ENCODE peak calls at places on chromosomes 2 and 18, in seven cellular contexts. G, X, C, F, K, M and A are unnamed samples.

GRCh38 chr2:174593041-174593440 is 4.6 kb downstream of the WIPF1 start:
- DNase-seq in C (no peak), G (no peak), X (no peak), M (no peak), K (no peak), F (no peak), A (no peak)

GRCh38 chr18:21571763-21572162 is 28.7 kb downstream of the ESCO1 start:
- DNase-seq in C (no peak), F (no peak), K (no peak), X (no peak), M (no peak), G (no peak), A (no peak)

GRCh38 chr18:2846638-2847340 is at the start of gene EMILIN2:
- DNase-seq in K (peak), M (no peak), X (peak), C (peak), G (peak), F (peak), A (peak)

GRCh38 chr2:203718087-203718486 is 11.6 kb downstream of the CD28 start:
- DNase-seq in F (peak), X (no peak), G (no peak), M (no peak), K (peak), C (no peak), A (no peak)

GRCh38 chr18:13521418-13521817 is 204.9 kb downstream of the FAM210A start:
- DNase-seq in X (no peak), G (no peak), M (no peak), F (no peak), K (no peak), C (no peak), A (no peak)

GRCh38 chr2:82839046-82839445 is 1620.0 kb downstream of the SUCLG1 start:
- DNase-seq in X (no peak), M (no peak), C (no peak), K (no peak), F (no peak), G (peak), A (no peak)

GRCh38 chr2:217986256-217986961 is 16.4 kb downstream of the TNS1 start:
- DNase-seq in M (no peak), X (no peak), K (no peak), G (no peak), F (no peak), C (no peak), A (no peak)

GRCh38 chr2:14941151-14941631 is 308.7 kb downstream of the LRATD1 start:
- DNase-seq in M (no peak), X (no peak), F (peak), G (no peak), C (no peak), K (no peak), A (peak)

GRCh38 chr2:27071990-27072830 is 756 bp upstream of the OST4 start:
- DNase-seq in F (peak), K (peak), G (peak), M (no peak), C (no peak), X (peak), A (no peak)

GRCh38 chr2:105085525-105085924 is 47.7 kb downstream of the MRPS9 start:
- DNase-seq in X (no peak), G (no peak), F (no peak), M (no peak), K (no peak), C (no peak), A (no peak)

GRCh38 chr2:172109670-172110421 is 7.1 kb upstream of the DLX2 start:
- DNase-seq in F (no peak), K (peak), M (no peak), C (peak), G (no peak), X (no peak), A (no peak)

GRCh38 chr2:157800838-157801495 is 75.2 kb downstream of the ACVR1 start:
- DNase-seq in X (no peak), C (no peak), K (no peak), M (no peak), F (no peak), G (no peak), A (no peak)

GRCh38 chr2:184644685-184645084 is 46.4 kb downstream of the ZNF804A start:
- DNase-seq in G (no peak), X (no peak), F (peak), C (no peak), K (no peak), M (no peak), A (no peak)

GRCh38 chr18:55907352-55908045 is 319.5 kb upstream of the TCF4 start:
- DNase-seq in K (no peak), M (no peak), C (no peak), G (no peak), F (peak), X (no peak), A (peak)

GRCh38 chr2:8848328-8849100 is 11.1 kb upstream of the KIDINS220 start:
- DNase-seq in K (no peak), C (no peak), M (no peak), X (no peak), F (no peak), G (peak), A (peak)

DNA sequence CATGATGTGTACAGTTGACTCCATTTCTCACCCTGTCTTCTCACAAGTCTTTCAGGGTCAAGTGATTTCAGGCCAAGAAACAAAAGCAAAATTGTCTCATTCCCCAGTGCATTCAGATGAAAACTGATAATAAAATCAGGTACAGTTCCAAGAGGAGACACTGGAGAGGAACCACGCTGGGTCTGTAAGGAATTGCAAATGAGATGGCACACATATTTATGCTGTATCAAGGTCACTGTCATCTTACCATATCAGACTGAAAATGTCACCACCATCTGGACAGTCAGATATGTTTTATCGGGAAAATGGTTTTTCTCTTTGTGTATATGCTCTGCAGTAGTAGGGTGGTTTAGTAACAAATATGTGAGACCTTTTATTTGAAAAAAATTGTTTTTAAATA is 91.7 kb downstream of the CCDC138 start:
- DNase-seq in G (no peak), X (no peak), C (no peak), M (no peak), F (no peak), K (no peak), A (no peak)
- H3K18ac ChIP-seq in G (no peak), X (no peak), C (no peak), M (no peak), F (no peak), K (no peak), A (no peak)

GRCh38 chr2:230557056-230557455 is 141.1 kb downstream of the SP100 start:
- DNase-seq in G (no peak), K (no peak), X (no peak), C (no peak), F (no peak), M (no peak), A (no peak)
- H3K18ac ChIP-seq in G (no peak), K (no peak), X (no peak), C (no peak), F (no peak), M (no peak), A (no peak)

GRCh38 chr2:100989666-100990065 is 12.4 kb upstream of the RPL31 start:
- DNase-seq in X (no peak), F (no peak), K (no peak), M (no peak), G (no peak), C (no peak), A (peak)

GRCh38 chr2:100991404-100991773 is 10.7 kb upstream of the RPL31 start:
- DNase-seq in M (no peak), X (no peak), C (no peak), G (no peak), F (no peak), K (no peak), A (no peak)

GRCh38 chr2:100990166-100990565 is 11.9 kb upstream of the RPL31 start:
- DNase-seq in C (no peak), M (no peak), F (no peak), X (no peak), G (no peak), K (no peak), A (no peak)

GRCh38 chr2:100992262-100992661 is 9.8 kb upstream of the RPL31 start:
- DNase-seq in M (no peak), G (no peak), K (no peak), C (no peak), X (no peak), F (no peak), A (no peak)

DNA sequence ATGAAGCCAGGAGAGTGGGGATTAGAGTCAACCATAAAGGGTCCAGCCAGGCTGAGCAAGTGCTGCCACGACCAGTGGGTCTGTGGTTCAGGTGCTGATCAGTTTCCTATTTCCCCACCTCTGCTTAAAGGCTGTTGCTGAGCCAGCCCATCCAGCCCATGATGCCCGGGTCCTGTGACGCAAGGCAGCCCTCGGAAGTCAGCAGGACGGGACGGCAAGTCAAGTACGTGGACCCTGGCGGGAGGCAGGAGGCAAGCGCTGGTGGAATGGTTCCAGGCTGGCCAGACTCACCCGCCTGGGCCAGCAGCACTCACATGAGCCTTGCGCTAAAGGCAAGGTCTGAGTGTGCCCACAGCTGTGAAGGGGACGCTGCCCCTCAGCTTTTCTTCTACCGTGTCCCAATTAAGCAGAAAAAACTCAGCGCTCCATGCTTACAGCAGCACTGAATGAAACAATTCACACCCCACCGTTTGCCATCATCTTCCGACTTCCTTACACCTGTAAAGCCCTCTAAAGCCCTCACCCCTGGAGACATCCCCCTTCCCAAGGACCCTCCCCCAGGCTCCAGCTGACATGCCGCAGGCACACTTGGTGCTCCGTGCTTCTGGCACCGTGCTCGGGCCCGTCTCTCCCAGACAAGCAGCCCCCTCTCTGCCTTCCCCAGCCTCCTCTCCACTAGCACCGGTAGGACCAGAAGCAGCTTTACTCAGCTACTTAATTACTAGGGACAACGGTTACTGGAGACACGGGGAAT is 11.3 kb upstream of the RPL31 start:
- DNase-seq in K (no peak), X (no peak), F (no peak), G (no peak), M (no peak), C (no peak), A (no peak)
- H3K18ac ChIP-seq in K (no peak), X (no peak), F (no peak), G (no peak), M (no peak), C (peak), A (no peak)

GRCh38 chr2:208274748-208275147 is 8.7 kb downstream of the PIKFYVE start:
- DNase-seq in X (no peak), F (no peak), M (no peak), C (no peak), K (no peak), G (no peak), A (no peak)
- H3K18ac ChIP-seq in X (no peak), F (no peak), M (no peak), C (no peak), K (no peak), G (no peak), A (no peak)